ENCODE peak calls at places on chromosomes 13 and 19, in six cellular contexts. J is lower lobe of right lung; F is activated naive CD4-positive, alpha-beta T cell; E is SIG-M5; V is stimulated activated CD8-positive, alpha-beta memory T cell treated with anti-CD3 and anti-CD28 coated beads, Interleukin-2, amount 100 ng/mL, for 48 hours; K is stimulated activated CD4-positive, alpha-beta T cell treated with anti-CD3 and anti-CD28 coated beads, Interleukin-4, amount 100 ng/mL, for 24 hours. L is an unnamed sample.

GRCh38 chr19:47417746-47418594 is 1.4 kb downstream of the MEIS3 start:
- DNase-seq in J (peak), F (no peak), E (no peak), V (no peak), K (no peak), L (no peak)

GRCh38 chr13:109856350-109856749 is 70.0 kb upstream of the IRS2 start:
- DNase-seq in J (no peak), F (no peak), E (no peak), V (no peak), K (no peak), L (no peak)

GRCh38 chr13:80604094-80604493 is 263.2 kb upstream of the SPRY2 start:
- DNase-seq in J (no peak), F (no peak), E (no peak), V (no peak), K (no peak), L (no peak)

GRCh38 chr13:33348366-33348765 is 62.8 kb upstream of the STARD13 start:
- DNase-seq in J (no peak), F (no peak), E (no peak), V (no peak), K (no peak), L (no peak)

GRCh38 chr19:21474671-21475181 is 30.7 kb upstream of the ZNF429 start:
- DNase-seq in J (peak), F (peak), E (no peak), V (peak), K (peak), L (peak)

GRCh38 chr19:18279266-18279515 is 2.2 kb downstream of the JUND start:
- DNase-seq in J (no peak), F (no peak), E (no peak), V (no peak), K (no peak), L (no peak)

GRCh38 chr19:50187937-50188336 is 15.5 kb upstream of the MYH14 start:
- DNase-seq in J (no peak), F (no peak), E (no peak), V (no peak), K (no peak), L (no peak)

GRCh38 chr19:23436318-23436717 is 41.0 kb upstream of the ZNF91 start:
- DNase-seq in J (no peak), F (no peak), E (no peak), V (no peak), K (no peak), L (no peak)

L was measured in posterior vena cava.